ENCODE peak calls at places on chromosomes 6 and 20, in nine cellular contexts. One of them, this sample, is unnamed.

GRCh38 chr6:20811112-20811746 is 277.0 kb downstream of the CDKAL1 start:
- DNase-seq in stomach: no peak
- DNase-seq in GM23338: peak; percentile 96
- DNase-seq in prostate gland: no peak
- DNase-seq in SK-N-SH: no peak
- DNase-seq in HCT116: peak; percentile 85
- DNase-seq in GM12878: no peak
- DNase-seq in transverse colon: no peak
- DNase-seq in breast epithelium: no peak
- DNase-seq in this sample: peak; percentile 77

GRCh38 chr6:52505726-52506501 is 70.9 kb downstream of the TRAM2 start:
- DNase-seq in prostate gland: no peak
- DNase-seq in GM12878: no peak
- DNase-seq in transverse colon: no peak
- DNase-seq in HCT116: no peak
- DNase-seq in stomach: no peak
- DNase-seq in SK-N-SH: peak; percentile 43
- DNase-seq in GM23338: peak; percentile 38
- DNase-seq in breast epithelium: no peak
- DNase-seq in this sample: no peak

GRCh38 chr6:125950293-125950692 is 6.3 kb upstream of the HINT3 start:
- DNase-seq in stomach: no peak
- DNase-seq in GM23338: peak; percentile 64
- DNase-seq in breast epithelium: no peak
- DNase-seq in prostate gland: no peak
- DNase-seq in HCT116: no peak
- DNase-seq in SK-N-SH: no peak
- DNase-seq in transverse colon: no peak
- DNase-seq in GM12878: no peak
- DNase-seq in this sample: no peak

GRCh38 chr6:20472748-20473147 is 61.5 kb upstream of the CDKAL1 start:
- DNase-seq in prostate gland: no peak
- DNase-seq in SK-N-SH: no peak
- DNase-seq in HCT116: no peak
- DNase-seq in breast epithelium: no peak
- DNase-seq in transverse colon: no peak
- DNase-seq in GM12878: no peak
- DNase-seq in stomach: no peak
- DNase-seq in GM23338: no peak
- DNase-seq in this sample: no peak

GRCh38 chr20:55216525-55217242 is 741.3 kb downstream of the DOK5 start:
- DNase-seq in breast epithelium: no peak
- DNase-seq in HCT116: no peak
- DNase-seq in stomach: no peak
- DNase-seq in prostate gland: no peak
- DNase-seq in GM12878: no peak
- DNase-seq in transverse colon: no peak
- DNase-seq in SK-N-SH: peak; percentile 2
- DNase-seq in GM23338: no peak
- DNase-seq in this sample: no peak

GRCh38 chr20:20362774-20363435 is 5.0 kb upstream of the INSM1 start:
- DNase-seq in stomach: no peak
- DNase-seq in transverse colon: no peak
- DNase-seq in GM12878: no peak
- DNase-seq in HCT116: no peak
- DNase-seq in GM23338: peak; percentile 84
- DNase-seq in breast epithelium: no peak
- DNase-seq in SK-N-SH: peak; percentile 38
- DNase-seq in prostate gland: no peak
- DNase-seq in this sample: no peak

GRCh38 chr6:119717942-119718341 is 368.4 kb upstream of the MAN1A1 start:
- DNase-seq in prostate gland: no peak
- DNase-seq in GM12878: no peak
- DNase-seq in GM23338: no peak
- DNase-seq in stomach: no peak
- DNase-seq in SK-N-SH: no peak
- DNase-seq in transverse colon: no peak
- DNase-seq in breast epithelium: no peak
- DNase-seq in HCT116: no peak
- DNase-seq in this sample: no peak

GRCh38 chr6:124480021-124480430 is 482.2 kb upstream of the RNF217 start:
- DNase-seq in breast epithelium: no peak
- DNase-seq in transverse colon: no peak
- DNase-seq in SK-N-SH: no peak
- DNase-seq in HCT116: no peak
- DNase-seq in GM12878: no peak
- DNase-seq in GM23338: no peak
- DNase-seq in prostate gland: no peak
- DNase-seq in stomach: no peak
- DNase-seq in this sample: no peak

GRCh38 chr20:1933465-1933870 is 38.3 kb downstream of the SIRPA start:
- DNase-seq in stomach: no peak
- DNase-seq in GM23338: no peak
- DNase-seq in GM12878: no peak
- DNase-seq in breast epithelium: no peak
- DNase-seq in prostate gland: no peak
- DNase-seq in SK-N-SH: peak; percentile 76
- DNase-seq in HCT116: no peak
- DNase-seq in transverse colon: no peak
- DNase-seq in this sample: no peak

GRCh38 chr20:14612389-14612788 is 275.0 kb upstream of the FLRT3 start:
- DNase-seq in stomach: no peak
- DNase-seq in SK-N-SH: no peak
- DNase-seq in transverse colon: no peak
- DNase-seq in breast epithelium: no peak
- DNase-seq in GM23338: no peak
- DNase-seq in HCT116: no peak
- DNase-seq in GM12878: no peak
- DNase-seq in prostate gland: no peak
- DNase-seq in this sample: peak; percentile 66

GRCh38 chr20:1946762-1947534 is 46.9 kb downstream of the PDYN start:
- DNase-seq in prostate gland: peak; percentile 23
- DNase-seq in GM23338: peak; percentile 99
- DNase-seq in transverse colon: no peak
- DNase-seq in stomach: peak; percentile 29
- DNase-seq in GM12878: no peak
- DNase-seq in SK-N-SH: no peak
- DNase-seq in HCT116: no peak
- DNase-seq in breast epithelium: no peak
- DNase-seq in this sample: no peak

GRCh38 chr20:24032412-24032898 is 43.9 kb upstream of the GGTLC1 start:
- DNase-seq in GM23338: no peak
- DNase-seq in SK-N-SH: no peak
- DNase-seq in prostate gland: no peak
- DNase-seq in stomach: no peak
- DNase-seq in transverse colon: no peak
- DNase-seq in GM12878: no peak
- DNase-seq in HCT116: no peak
- DNase-seq in breast epithelium: no peak
- DNase-seq in this sample: no peak

GRCh38 chr20:58192567-58192966 is 35.9 kb downstream of the ANKRD60 start:
- DNase-seq in prostate gland: no peak
- DNase-seq in HCT116: no peak
- DNase-seq in GM12878: no peak
- DNase-seq in transverse colon: no peak
- DNase-seq in GM23338: peak; percentile 41
- DNase-seq in stomach: no peak
- DNase-seq in breast epithelium: no peak
- DNase-seq in SK-N-SH: peak; percentile 65
- DNase-seq in this sample: no peak

DNA sequence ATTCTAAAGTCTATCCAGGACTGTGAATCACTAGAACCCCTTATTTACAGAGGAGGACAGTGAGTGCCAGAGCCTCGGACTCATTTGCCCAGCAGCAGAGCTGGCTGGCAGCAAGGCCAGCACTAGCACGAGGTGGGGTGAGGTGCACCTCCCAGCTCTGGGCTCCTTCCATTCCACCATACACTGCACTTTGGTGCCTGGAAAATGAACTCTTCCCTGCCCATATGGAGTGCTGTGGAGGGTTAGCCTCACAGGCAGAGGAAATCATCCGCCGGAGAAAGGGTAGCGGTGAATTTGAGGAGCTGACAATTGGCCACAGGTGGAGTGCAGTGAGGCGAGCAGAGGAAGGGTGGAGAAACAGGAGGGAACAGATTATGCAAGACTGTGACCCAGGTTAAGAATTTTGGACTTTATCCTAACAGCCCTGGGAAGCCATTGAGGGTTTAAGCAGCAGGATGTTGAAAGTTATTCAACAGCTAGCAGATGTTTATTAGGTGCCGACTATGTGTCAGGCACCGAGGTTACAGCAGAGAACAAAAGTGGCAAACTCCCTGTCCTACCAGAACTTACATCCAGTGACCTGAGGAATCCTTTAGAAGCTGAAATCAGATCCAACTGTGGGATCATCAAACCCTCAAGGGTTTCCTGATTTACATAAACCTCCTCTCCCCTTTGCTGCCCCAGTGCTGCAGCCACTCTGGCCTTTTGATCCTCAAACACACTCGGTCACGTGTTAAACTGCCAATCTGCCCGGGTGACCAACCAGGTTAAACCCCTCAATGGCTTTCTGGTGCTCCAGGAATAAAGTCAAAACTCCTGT is 6.2 kb downstream of the TRIM26 start:
- DNase-seq in prostate gland: peak; percentile 47
- DNase-seq in GM23338: peak; percentile 55
- DNase-seq in stomach: peak; percentile 34
- DNase-seq in HCT116: no peak
- DNase-seq in SK-N-SH: no peak
- DNase-seq in GM12878: no peak
- DNase-seq in transverse colon: peak; percentile 43
- DNase-seq in breast epithelium: no peak
- DNase-seq in this sample: no peak
- TF ChIP-seq POLR2AphosphoS5 in prostate gland: peak; percentile 78
- TF ChIP-seq POLR2AphosphoS5 in GM23338: no peak
- TF ChIP-seq POLR2AphosphoS5 in stomach: no peak
- TF ChIP-seq POLR2AphosphoS5 in HCT116: no peak
- TF ChIP-seq POLR2AphosphoS5 in SK-N-SH: no peak
- TF ChIP-seq POLR2AphosphoS5 in GM12878: no peak
- TF ChIP-seq POLR2AphosphoS5 in transverse colon: no peak
- TF ChIP-seq POLR2AphosphoS5 in breast epithelium: no peak
- TF ChIP-seq POLR2AphosphoS5 in this sample: no peak

DNA sequence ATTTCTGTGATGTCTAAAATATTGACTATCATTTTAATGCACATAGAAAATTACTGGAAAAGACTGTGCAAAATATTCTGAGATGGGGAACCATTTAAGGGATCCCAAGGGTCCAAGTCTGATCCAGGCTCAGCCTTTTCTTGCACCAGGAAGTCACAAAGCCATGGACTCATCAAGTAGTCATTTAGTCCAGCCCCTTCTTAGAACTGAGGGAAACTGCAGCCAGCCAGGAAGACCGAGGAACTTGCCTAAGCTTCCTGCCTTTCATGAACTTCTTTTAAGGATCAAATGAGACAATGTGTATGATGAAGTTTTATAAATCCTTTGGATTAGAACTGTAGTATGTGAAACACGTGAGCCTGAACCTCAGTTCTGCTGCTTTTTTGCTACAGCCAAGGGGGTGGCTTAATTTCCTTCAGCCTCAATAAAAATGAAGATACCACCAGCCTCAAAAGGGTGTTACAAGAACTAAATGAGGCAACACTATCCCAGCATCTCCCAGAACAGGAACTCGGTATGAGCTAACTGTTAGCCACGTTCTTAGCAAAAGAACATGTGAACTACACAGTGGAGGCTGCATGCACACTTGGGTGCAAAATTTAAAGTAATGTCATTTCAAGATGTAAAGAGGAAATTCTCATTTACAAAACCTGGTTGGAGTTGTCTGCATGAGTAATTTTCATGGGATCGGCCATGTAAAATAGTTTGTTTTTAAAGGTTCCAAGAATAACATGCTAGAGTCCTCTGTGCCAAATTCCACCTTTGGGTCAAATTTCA is 76.0 kb upstream of the TBC1D7 start:
- DNase-seq in GM23338: no peak
- DNase-seq in transverse colon: no peak
- DNase-seq in breast epithelium: no peak
- DNase-seq in SK-N-SH: no peak
- DNase-seq in prostate gland: no peak
- DNase-seq in stomach: no peak
- DNase-seq in GM12878: no peak
- DNase-seq in HCT116: no peak
- DNase-seq in this sample: no peak
- H3K27ac ChIP-seq in GM23338: peak overlapping the region; percentile 8
- H3K27ac ChIP-seq in transverse colon: no peak overlapping the region
- H3K27ac ChIP-seq in breast epithelium: no peak overlapping the region
- H3K27ac ChIP-seq in SK-N-SH: no peak overlapping the region
- H3K27ac ChIP-seq in prostate gland: no peak overlapping the region
- H3K27ac ChIP-seq in stomach: no peak overlapping the region
- H3K27ac ChIP-seq in GM12878: no peak overlapping the region
- H3K27ac ChIP-seq in HCT116: no peak overlapping the region
- H3K27ac ChIP-seq in this sample: no peak overlapping the region

DNA sequence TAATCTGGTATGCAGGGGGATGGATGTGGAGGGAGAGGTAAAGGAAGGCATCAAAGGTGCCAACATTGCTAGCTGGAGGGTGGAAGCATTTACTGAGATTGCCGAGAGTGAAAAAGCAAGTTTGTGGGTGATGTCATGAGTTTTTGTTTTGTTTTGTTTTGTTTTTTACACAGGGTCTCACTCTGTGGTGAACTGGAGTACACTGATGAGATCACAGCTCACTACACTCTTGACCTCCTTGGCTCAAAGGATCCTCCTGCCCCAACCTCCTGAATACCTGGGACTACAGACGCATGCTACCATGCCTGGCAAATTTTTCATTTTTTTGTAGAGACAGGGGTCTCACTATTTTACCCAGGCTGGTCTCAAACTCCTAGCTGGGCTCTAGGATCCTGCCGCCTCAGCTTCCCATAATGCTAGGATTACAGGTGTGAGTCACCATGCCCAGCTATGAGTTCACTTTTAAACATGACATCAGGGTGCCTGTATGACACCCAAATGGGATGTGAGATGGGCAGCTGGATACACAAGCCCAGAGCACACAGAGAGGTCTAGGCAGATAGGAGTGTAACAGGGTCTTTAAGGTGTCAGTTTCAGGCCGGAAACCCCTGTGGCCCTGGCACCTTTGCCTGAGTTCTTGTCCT is 35.1 kb upstream of the HMGA1 start:
- DNase-seq in GM23338: no peak
- DNase-seq in stomach: no peak
- DNase-seq in GM12878: no peak
- DNase-seq in HCT116: no peak
- DNase-seq in transverse colon: no peak
- DNase-seq in SK-N-SH: no peak
- DNase-seq in breast epithelium: no peak
- DNase-seq in prostate gland: no peak
- DNase-seq in this sample: no peak
- TF ChIP-seq POLR2AphosphoS5 in GM23338: no peak
- TF ChIP-seq POLR2AphosphoS5 in stomach: no peak
- TF ChIP-seq POLR2AphosphoS5 in GM12878: no peak
- TF ChIP-seq POLR2AphosphoS5 in HCT116: no peak
- TF ChIP-seq POLR2AphosphoS5 in transverse colon: no peak
- TF ChIP-seq POLR2AphosphoS5 in SK-N-SH: no peak
- TF ChIP-seq POLR2AphosphoS5 in breast epithelium: no peak
- TF ChIP-seq POLR2AphosphoS5 in prostate gland: no peak
- TF ChIP-seq POLR2AphosphoS5 in this sample: no peak

DNA sequence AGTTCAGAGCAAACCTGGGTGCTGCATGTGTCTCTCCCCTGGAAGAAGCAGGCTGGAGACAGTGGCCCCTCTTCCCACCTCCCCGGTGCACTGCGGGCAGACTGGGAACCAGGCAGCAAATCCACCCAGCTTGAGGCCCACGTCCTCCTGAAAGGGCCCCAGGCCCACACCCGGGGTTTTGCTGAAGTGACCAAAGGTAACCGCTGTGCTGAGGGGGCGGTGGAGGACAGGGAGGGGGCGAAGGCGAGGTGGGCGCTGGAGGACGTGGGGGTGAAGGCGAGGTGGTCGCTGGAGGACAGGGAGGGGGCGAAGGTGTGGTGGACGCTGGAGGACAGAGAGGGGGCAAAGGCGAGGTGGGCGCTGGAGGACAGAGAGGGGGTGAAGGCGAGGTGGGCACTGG is 1.8 kb upstream of the BIRC7 start:
- DNase-seq in SK-N-SH: no peak
- DNase-seq in HCT116: no peak
- DNase-seq in prostate gland: no peak
- DNase-seq in stomach: no peak
- DNase-seq in GM23338: no peak
- DNase-seq in GM12878: no peak
- DNase-seq in transverse colon: no peak
- DNase-seq in breast epithelium: no peak
- DNase-seq in this sample: no peak
- H3K27ac ChIP-seq in SK-N-SH: no peak overlapping the region
- H3K27ac ChIP-seq in HCT116: no peak overlapping the region
- H3K27ac ChIP-seq in prostate gland: no peak overlapping the region
- H3K27ac ChIP-seq in stomach: no peak overlapping the region
- H3K27ac ChIP-seq in GM23338: no peak overlapping the region
- H3K27ac ChIP-seq in GM12878: no peak overlapping the region
- H3K27ac ChIP-seq in transverse colon: no peak overlapping the region
- H3K27ac ChIP-seq in breast epithelium: no peak overlapping the region
- H3K27ac ChIP-seq in this sample: no peak overlapping the region